ENCODE peak calls at places on chromosome 1, in six cellular contexts. W is HCT116, A is SK-N-SH, P is neural progenitor cell, Y is GM23248, X is PC-3. S is an unnamed sample. For H3K27me3, the result is how much of the 10 kb centered on the place peaks cover.

GRCh38 chr1:27435566-27436203 is 43.3 kb downstream of the GPR3 start:
- DNase-seq in W (no peak), A (no peak), X (no peak), Y (peak), P (no peak), S (peak)

GRCh38 chr1:94029135-94029993 is 91.6 kb downstream of the ABCA4 start:
- DNase-seq in P (no peak), W (no peak), Y (no peak), X (no peak), A (no peak), S (no peak)

GRCh38 chr1:11752359-11753208 is 9.4 kb upstream of the C1orf167 start:
- DNase-seq in Y (no peak), W (no peak), P (peak), X (no peak), A (no peak), S (no peak)

GRCh38 chr1:7644086-7644485 is 127.0 kb upstream of the VAMP3 start:
- DNase-seq in A (no peak), X (no peak), P (peak), W (no peak), Y (no peak), S (no peak)

GRCh38 chr1:12052997-12053686 is 10.0 kb upstream of the TNFRSF8 start:
- DNase-seq in W (no peak), X (no peak), Y (no peak), P (no peak), A (no peak), S (no peak)

GRCh38 chr1:106749491-106749890 is 307.0 kb upstream of the PRMT6 start:
- DNase-seq in P (no peak), W (no peak), X (no peak), Y (no peak), A (peak), S (no peak)

GRCh38 chr1:230826166-230826875 is 42.0 kb downstream of the C1orf198 start:
- DNase-seq in A (no peak), W (no peak), Y (no peak), X (no peak), P (no peak), S (no peak)

GRCh38 chr1:9537863-9538668 is 1.2 kb upstream of the SLC25A33 start:
- DNase-seq in P (no peak), W (no peak), A (no peak), X (peak), Y (no peak), S (no peak)

GRCh38 chr1:26607191-26607590 is 77.6 kb downstream of the RPS6KA1 start:
- DNase-seq in Y (peak), W (no peak), A (no peak), P (no peak), X (no peak), S (no peak)

GRCh38 chr1:1255078-1255477 is 8.6 kb upstream of the C1QTNF12 start:
- DNase-seq in Y (no peak), P (no peak), W (no peak), X (no peak), A (no peak), S (no peak)

GRCh38 chr1:30804381-30804780 is 46.8 kb upstream of the LAPTM5 start:
- DNase-seq in X (no peak), P (peak), Y (no peak), A (no peak), W (no peak), S (no peak)

GRCh38 chr1:153783233-153784190 is 8.3 kb downstream of the SLC27A3 start:
- DNase-seq in A (peak), P (peak), Y (peak), W (peak), X (peak), S (peak)

GRCh38 chr1:225146478-225146877 is 217.0 kb downstream of the DNAH14 start:
- DNase-seq in W (no peak), Y (no peak), P (peak), A (peak), X (no peak), S (no peak)

GRCh38 chr1:85502625-85503083 is 37.7 kb upstream of the DDAH1 start:
- DNase-seq in X (peak), W (peak), P (peak), Y (peak), A (peak), S (peak)

GRCh38 chr1:102466487-102466886 is 469.8 kb upstream of the OLFM3 start:
- DNase-seq in X (no peak), W (no peak), P (peak), Y (no peak), A (no peak), S (no peak)

GRCh38 chr1:77412069-77412793 is 130.4 kb downstream of the AK5 start:
- DNase-seq in W (no peak), P (no peak), X (peak), A (no peak), Y (peak), S (no peak)

GRCh38 chr1:152164542-152165136 is 5.6 kb upstream of the RPTN start:
- DNase-seq in P (no peak), W (no peak), A (no peak), X (peak), Y (no peak), S (no peak)

GRCh38 chr1:231385118-231385748 is 36.9 kb downstream of the EGLN1 start:
- DNase-seq in Y (no peak), P (no peak), W (no peak), X (peak), A (no peak), S (no peak)

GRCh38 chr1:46171351-46171750 is 3.5 kb upstream of the TSPAN1 start:
- DNase-seq in P (no peak), A (peak), Y (no peak), W (no peak), X (peak), S (no peak)

GRCh38 chr1:161792740-161793139 is 26.6 kb downstream of the ATF6 start:
- DNase-seq in P (peak), W (peak), X (peak), A (peak), Y (peak), S (peak)

GRCh38 chr1:230316864-230317745 is 109.0 kb downstream of the PGBD5 start:
- DNase-seq in A (no peak), Y (no peak), X (no peak), P (no peak), W (no peak), S (no peak)

GRCh38 chr1:207747627-207748492 is 4.0 kb upstream of the CD46 start:
- DNase-seq in P (no peak), W (no peak), X (no peak), A (no peak), Y (no peak), S (peak)

GRCh38 chr1:205988585-205988995 is 14.6 kb downstream of the RAB7B start:
- DNase-seq in Y (no peak), P (no peak), X (no peak), W (no peak), A (no peak), S (no peak)

GRCh38 chr1:211897011-211897410 is 66.4 kb upstream of the LPGAT1 start:
- DNase-seq in A (no peak), X (peak), W (no peak), P (no peak), Y (no peak), S (no peak)

DNA sequence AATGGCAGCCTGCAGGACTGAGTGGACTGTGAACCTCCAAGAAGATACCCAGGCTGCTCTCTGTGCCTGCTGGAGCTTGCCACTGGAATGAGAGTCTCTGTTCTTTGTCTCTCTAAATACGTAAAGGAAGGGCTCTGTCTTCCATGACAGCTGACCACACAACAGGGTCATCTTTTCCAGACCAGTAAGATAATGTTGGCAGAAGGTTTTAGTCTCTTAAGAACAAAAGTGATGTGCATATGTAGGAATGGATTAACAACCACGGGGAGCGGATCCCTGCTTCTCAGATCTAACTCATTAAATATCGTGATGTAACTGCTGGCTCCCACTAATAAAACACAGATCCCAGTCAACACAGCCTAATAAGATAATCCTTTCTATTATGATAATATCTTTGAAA is 67.5 kb downstream of the MAP10 start:
- DNase-seq in X (no peak), W (no peak), P (no peak), A (peak), Y (no peak), S (no peak)
- TF ChIP-seq EZH2phosphoT487 in X (no peak), W (no peak), P (no peak), A (no peak), Y (no peak), S (no peak)

GRCh38 chr1:213252026-213252425 is 201.0 kb downstream of the RPS6KC1 start:
- DNase-seq in W (no peak), X (no peak), P (no peak), Y (peak), A (no peak), S (no peak)
- H3K27me3 ChIP-seq in W (under half), X (under half), P (under half), Y (under half), A (under half), S (under half)

GRCh38 chr1:246483204-246483933 is 23.7 kb downstream of the SMYD3 start:
- DNase-seq in A (no peak), W (no peak), P (no peak), X (no peak), Y (peak), S (no peak)
- H3K4me3 ChIP-seq in A (peak), W (no peak), P (no peak), X (no peak), Y (peak), S (peak)

DNA sequence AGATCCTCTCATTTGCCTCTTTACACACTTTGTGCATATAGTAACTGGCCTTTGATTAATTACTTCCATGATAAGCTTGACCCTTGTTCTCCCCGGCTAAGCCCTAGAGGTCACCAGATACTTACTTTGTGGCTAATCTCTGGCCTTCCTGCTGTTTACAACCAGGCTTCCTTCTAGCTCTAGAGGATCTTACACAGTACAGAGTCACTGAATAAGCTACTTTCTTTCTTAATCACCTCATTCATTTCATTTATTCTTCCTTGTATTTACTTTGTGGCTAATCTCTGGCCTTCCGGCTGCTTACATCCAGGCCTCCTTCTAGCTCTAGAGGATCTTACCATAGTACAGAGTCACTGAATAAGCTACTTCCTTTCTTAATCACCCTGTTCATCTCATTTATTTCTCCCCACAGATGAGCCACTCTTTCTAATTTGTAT is 144.3 kb upstream of the C1orf21 start:
- DNase-seq in X (peak), W (no peak), A (no peak), P (peak), Y (peak), S (peak)
- TF ChIP-seq EZH2phosphoT487 in X (no peak), W (no peak), A (no peak), P (peak), Y (no peak), S (no peak)

GRCh38 chr1:155127105-155127671 is 488 bp upstream of the EFNA1 start:
- DNase-seq in X (peak), Y (peak), P (peak), W (no peak), A (peak), S (no peak)

GRCh38 chr1:155127672-155128468 is at the start of gene EFNA1:
- DNase-seq in X (peak), A (peak), Y (peak), P (peak), W (no peak), S (peak)

GRCh38 chr1:155128755-155129473 is 1.2 kb downstream of the EFNA1 start:
- DNase-seq in A (peak), X (peak), W (no peak), Y (no peak), P (no peak), S (no peak)

GRCh38 chr1:155126494-155127104 is 1.1 kb upstream of the EFNA1 start:
- DNase-seq in P (peak), A (peak), Y (peak), X (no peak), W (no peak), S (no peak)

DNA sequence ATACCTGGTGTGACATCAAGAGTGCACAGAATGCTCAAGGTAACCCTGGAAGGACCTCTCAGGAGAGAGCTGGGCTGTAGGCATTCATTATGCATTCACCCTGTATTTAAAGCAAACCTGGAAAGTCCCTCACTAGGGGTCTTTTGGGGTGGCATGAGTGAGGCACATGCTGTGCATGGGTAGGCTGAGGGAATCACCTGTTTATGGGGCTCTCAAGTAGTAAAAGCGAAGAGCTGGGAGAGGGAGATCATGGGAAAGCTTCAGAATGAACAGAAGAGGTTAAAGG is 736 bp downstream of the EFNA1 start:
- DNase-seq in A (no peak), X (no peak), Y (no peak), W (no peak), P (no peak), S (no peak)
- H3K27me3 ChIP-seq in A (under half), X (under half), Y (half or more), W (under half), P (half or more), S (half or more)

GRCh38 chr1:186275818-186276217 is 99.2 kb downstream of the TPR start:
- DNase-seq in Y (peak), P (no peak), A (no peak), W (no peak), X (no peak), S (no peak)
- H3K4me3 ChIP-seq in Y (no peak), P (no peak), A (no peak), W (no peak), X (no peak), S (no peak)

GRCh38 chr1:40076895-40077312 is 20.1 kb downstream of the PPT1 start:
- DNase-seq in A (no peak), W (no peak), P (no peak), X (peak), Y (peak), S (no peak)
- TF ChIP-seq EZH2phosphoT487 in A (no peak), W (no peak), P (no peak), X (no peak), Y (no peak), S (no peak)